ENCODE peak calls at places on chromosomes 13 and 19, in six cellular contexts. One of them, this sample, is unnamed.
A peak's percentile ranks its signal among the peaks of the same experiment; 100 is the strongest.

GRCh38 chr13:103033999-103034398 is 32.2 kb downstream of the SLC10A2 start:
- DNase-seq in HepG2: no peak
- DNase-seq in K562: no peak
- DNase-seq in GM12878: no peak
- DNase-seq in H1: no peak
- DNase-seq in NT2/D1: no peak
- DNase-seq in this sample: no peak

GRCh38 chr13:40130871-40131636 is 475.6 kb downstream of the COG6 start:
- DNase-seq in NT2/D1: no peak
- DNase-seq in GM12878: no peak
- DNase-seq in K562: no peak
- DNase-seq in H1: no peak
- DNase-seq in HepG2: peak; percentile 36
- DNase-seq in this sample: peak; percentile 40

GRCh38 chr19:6808494-6808893 is 36.0 kb downstream of the VAV1 start:
- DNase-seq in K562: no peak
- DNase-seq in H1: no peak
- DNase-seq in GM12878: no peak
- DNase-seq in NT2/D1: no peak
- DNase-seq in HepG2: no peak
- DNase-seq in this sample: no peak

GRCh38 chr13:109781384-109782065 is 4.9 kb downstream of the IRS2 start:
- DNase-seq in NT2/D1: no peak
- DNase-seq in K562: no peak
- DNase-seq in HepG2: no peak
- DNase-seq in GM12878: no peak
- DNase-seq in H1: no peak
- DNase-seq in this sample: no peak

GRCh38 chr19:1962674-1963073 is 21.7 kb downstream of the CSNK1G2 start:
- DNase-seq in H1: no peak
- DNase-seq in NT2/D1: no peak
- DNase-seq in K562: no peak
- DNase-seq in GM12878: no peak
- DNase-seq in HepG2: no peak
- DNase-seq in this sample: no peak

GRCh38 chr13:74927823-74928222 is 554.1 kb downstream of the TBC1D4 start:
- DNase-seq in NT2/D1: no peak
- DNase-seq in GM12878: no peak
- DNase-seq in H1: no peak
- DNase-seq in K562: no peak
- DNase-seq in HepG2: no peak
- DNase-seq in this sample: no peak

GRCh38 chr13:104773775-104774174 is 1707.6 kb upstream of the SLC10A2 start:
- DNase-seq in H1: no peak
- DNase-seq in NT2/D1: peak; percentile 44
- DNase-seq in HepG2: peak; percentile 8
- DNase-seq in GM12878: peak; percentile 4
- DNase-seq in K562: no peak
- DNase-seq in this sample: peak; percentile 39

GRCh38 chr19:19115954-19116353 is 22.3 kb downstream of the TMEM161A start:
- DNase-seq in H1: no peak
- DNase-seq in GM12878: no peak
- DNase-seq in K562: peak; percentile 68
- DNase-seq in NT2/D1: no peak
- DNase-seq in HepG2: peak; percentile 45
- DNase-seq in this sample: no peak

GRCh38 chr13:109156181-109156935 is 526.9 kb downstream of the MYO16 start:
- DNase-seq in GM12878: no peak
- DNase-seq in K562: no peak
- DNase-seq in H1: no peak
- DNase-seq in HepG2: no peak
- DNase-seq in NT2/D1: no peak
- DNase-seq in this sample: no peak

GRCh38 chr13:51249767-51250741 is 27.9 kb downstream of the FAM124A start:
- DNase-seq in H1: no peak
- DNase-seq in GM12878: no peak
- DNase-seq in NT2/D1: no peak
- DNase-seq in HepG2: peak; percentile 13
- DNase-seq in K562: peak; percentile 27
- DNase-seq in this sample: peak; percentile 4

GRCh38 chr19:18541992-18542935 is 1.1 kb downstream of the FKBP8 start:
- DNase-seq in HepG2: no peak
- DNase-seq in K562: no peak
- DNase-seq in H1: no peak
- DNase-seq in NT2/D1: no peak
- DNase-seq in GM12878: no peak
- DNase-seq in this sample: no peak

GRCh38 chr13:37657134-37657533 is 58.6 kb upstream of the POSTN start:
- DNase-seq in H1: no peak
- DNase-seq in NT2/D1: no peak
- DNase-seq in GM12878: no peak
- DNase-seq in K562: no peak
- DNase-seq in HepG2: no peak
- DNase-seq in this sample: no peak

GRCh38 chr19:32910094-32910493 is 40.5 kb upstream of the SLC7A9 start:
- DNase-seq in K562: no peak
- DNase-seq in GM12878: no peak
- DNase-seq in H1: no peak
- DNase-seq in NT2/D1: no peak
- DNase-seq in HepG2: no peak
- DNase-seq in this sample: no peak

DNA sequence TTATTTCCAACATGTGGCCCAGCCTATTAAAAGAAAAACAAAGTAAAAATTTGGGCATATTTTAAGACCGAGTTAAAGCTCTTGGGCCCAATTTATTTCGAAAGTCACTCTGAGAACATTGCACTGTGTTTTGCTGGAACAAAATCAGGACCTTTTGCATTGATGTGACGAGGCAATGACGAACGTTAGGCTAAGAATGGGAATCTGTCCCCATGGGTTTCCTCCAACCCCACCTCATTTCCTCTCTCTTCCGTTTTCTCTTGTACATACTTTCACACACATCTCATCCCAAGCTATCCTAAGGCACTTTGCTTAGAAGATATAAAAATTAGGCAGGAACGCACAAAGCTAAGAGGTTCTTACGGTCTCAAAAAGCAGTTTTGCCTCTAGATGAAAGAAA is 22.1 kb downstream of the EDNRB start:
- DNase-seq in GM12878: no peak
- DNase-seq in H1: no peak
- DNase-seq in HepG2: no peak
- DNase-seq in NT2/D1: no peak
- DNase-seq in K562: no peak
- DNase-seq in this sample: no peak
- TF ChIP-seq ZNF274 in GM12878: no peak
- TF ChIP-seq ZNF274 in H1: no peak
- TF ChIP-seq ZNF274 in HepG2: no peak
- TF ChIP-seq ZNF274 in NT2/D1: no peak
- TF ChIP-seq ZNF274 in K562: no peak
- TF ChIP-seq ZNF274 in this sample: no peak

GRCh38 chr19:13172335-13173128 is 22.3 kb downstream of the IER2 start:
- DNase-seq in K562: peak; percentile 67
- DNase-seq in NT2/D1: no peak
- DNase-seq in HepG2: no peak
- DNase-seq in H1: no peak
- DNase-seq in GM12878: no peak
- DNase-seq in this sample: no peak
- TF ChIP-seq ZNF274 in K562: no peak
- TF ChIP-seq ZNF274 in NT2/D1: no peak
- TF ChIP-seq ZNF274 in HepG2: no peak
- TF ChIP-seq ZNF274 in H1: no peak
- TF ChIP-seq ZNF274 in GM12878: no peak
- TF ChIP-seq ZNF274 in this sample: no peak

GRCh38 chr13:106178816-106179215 is 356.6 kb downstream of the EFNB2 start:
- DNase-seq in GM12878: no peak
- DNase-seq in HepG2: no peak
- DNase-seq in H1: no peak
- DNase-seq in K562: no peak
- DNase-seq in NT2/D1: no peak
- DNase-seq in this sample: no peak
- TF ChIP-seq ZNF274 in GM12878: no peak
- TF ChIP-seq ZNF274 in HepG2: no peak
- TF ChIP-seq ZNF274 in H1: no peak
- TF ChIP-seq ZNF274 in K562: no peak
- TF ChIP-seq ZNF274 in NT2/D1: no peak
- TF ChIP-seq ZNF274 in this sample: no peak

GRCh38 chr13:30125422-30126073 is 181.8 kb downstream of the KATNAL1 start:
- DNase-seq in H1: no peak
- DNase-seq in K562: no peak
- DNase-seq in GM12878: no peak
- DNase-seq in NT2/D1: no peak
- DNase-seq in HepG2: peak; percentile 43
- DNase-seq in this sample: no peak
- TF ChIP-seq ZNF274 in H1: no peak
- TF ChIP-seq ZNF274 in K562: no peak
- TF ChIP-seq ZNF274 in GM12878: no peak
- TF ChIP-seq ZNF274 in NT2/D1: no peak
- TF ChIP-seq ZNF274 in HepG2: no peak
- TF ChIP-seq ZNF274 in this sample: no peak

DNA sequence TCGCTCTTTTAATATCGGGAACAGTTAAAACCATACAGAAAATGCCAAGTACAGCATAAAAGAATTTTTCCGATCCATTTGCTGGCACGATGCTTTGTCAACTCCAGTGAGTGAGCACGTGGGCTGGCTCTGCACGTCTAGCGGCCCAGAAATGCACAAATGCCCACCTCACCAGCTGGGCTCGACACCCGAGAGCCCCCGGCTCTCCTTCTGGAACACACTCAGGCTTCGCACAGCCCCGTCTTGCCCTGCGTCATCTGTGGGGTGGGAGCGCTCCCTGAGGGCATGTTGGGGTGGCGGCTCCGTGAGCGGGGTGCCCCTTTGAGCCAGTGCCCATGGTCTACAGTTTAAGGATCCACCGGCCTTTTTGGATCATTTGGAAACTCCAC is 24.5 kb downstream of the ATP4B start:
- DNase-seq in NT2/D1: no peak
- DNase-seq in HepG2: no peak
- DNase-seq in H1: no peak
- DNase-seq in GM12878: no peak
- DNase-seq in K562: no peak
- DNase-seq in this sample: no peak
- TF ChIP-seq ZNF274 in NT2/D1: no peak
- TF ChIP-seq ZNF274 in HepG2: no peak
- TF ChIP-seq ZNF274 in H1: no peak
- TF ChIP-seq ZNF274 in GM12878: no peak
- TF ChIP-seq ZNF274 in K562: no peak
- TF ChIP-seq ZNF274 in this sample: no peak

DNA sequence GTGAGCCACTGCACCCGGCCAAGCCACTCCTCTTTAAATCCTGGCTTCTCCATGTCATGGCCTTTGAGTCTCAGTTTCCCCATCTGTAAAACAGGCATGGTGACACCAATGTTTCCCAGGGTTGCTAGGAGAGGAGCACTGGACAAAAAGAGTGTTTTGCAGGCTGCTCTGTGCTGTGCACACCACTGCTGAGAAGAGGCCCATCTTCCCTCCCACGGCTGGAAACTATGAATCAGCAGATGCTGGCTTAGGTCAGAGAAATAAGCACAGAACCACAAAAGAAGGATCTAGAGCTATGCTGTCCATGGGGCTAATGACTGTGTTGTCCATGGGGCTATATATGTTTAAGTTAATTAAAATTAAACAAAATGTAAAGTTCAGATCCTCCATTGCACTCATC is 37.2 kb downstream of the TSHZ3 start:
- DNase-seq in H1: no peak
- DNase-seq in K562: no peak
- DNase-seq in NT2/D1: no peak
- DNase-seq in GM12878: no peak
- DNase-seq in HepG2: no peak
- DNase-seq in this sample: no peak
- TF ChIP-seq ZNF274 in H1: no peak
- TF ChIP-seq ZNF274 in K562: no peak
- TF ChIP-seq ZNF274 in NT2/D1: no peak
- TF ChIP-seq ZNF274 in GM12878: no peak
- TF ChIP-seq ZNF274 in HepG2: no peak
- TF ChIP-seq ZNF274 in this sample: no peak

GRCh38 chr19:49791776-49792445 is 21.2 kb downstream of the FUZ start:
- DNase-seq in H1: no peak
- DNase-seq in NT2/D1: no peak
- DNase-seq in HepG2: no peak
- DNase-seq in GM12878: no peak
- DNase-seq in K562: no peak
- DNase-seq in this sample: no peak

GRCh38 chr19:49793561-49793840 is 19.6 kb downstream of the FUZ start:
- DNase-seq in H1: no peak
- DNase-seq in K562: no peak
- DNase-seq in HepG2: no peak
- DNase-seq in NT2/D1: no peak
- DNase-seq in GM12878: no peak
- DNase-seq in this sample: no peak

GRCh38 chr19:49795615-49796014 is 17.5 kb downstream of the FUZ start:
- DNase-seq in H1: no peak
- DNase-seq in HepG2: no peak
- DNase-seq in NT2/D1: no peak
- DNase-seq in K562: no peak
- DNase-seq in GM12878: no peak
- DNase-seq in this sample: no peak

GRCh38 chr19:49790866-49791265 is 22.2 kb downstream of the FUZ start:
- DNase-seq in K562: peak; percentile 41
- DNase-seq in GM12878: no peak
- DNase-seq in NT2/D1: no peak
- DNase-seq in HepG2: no peak
- DNase-seq in H1: no peak
- DNase-seq in this sample: no peak

DNA sequence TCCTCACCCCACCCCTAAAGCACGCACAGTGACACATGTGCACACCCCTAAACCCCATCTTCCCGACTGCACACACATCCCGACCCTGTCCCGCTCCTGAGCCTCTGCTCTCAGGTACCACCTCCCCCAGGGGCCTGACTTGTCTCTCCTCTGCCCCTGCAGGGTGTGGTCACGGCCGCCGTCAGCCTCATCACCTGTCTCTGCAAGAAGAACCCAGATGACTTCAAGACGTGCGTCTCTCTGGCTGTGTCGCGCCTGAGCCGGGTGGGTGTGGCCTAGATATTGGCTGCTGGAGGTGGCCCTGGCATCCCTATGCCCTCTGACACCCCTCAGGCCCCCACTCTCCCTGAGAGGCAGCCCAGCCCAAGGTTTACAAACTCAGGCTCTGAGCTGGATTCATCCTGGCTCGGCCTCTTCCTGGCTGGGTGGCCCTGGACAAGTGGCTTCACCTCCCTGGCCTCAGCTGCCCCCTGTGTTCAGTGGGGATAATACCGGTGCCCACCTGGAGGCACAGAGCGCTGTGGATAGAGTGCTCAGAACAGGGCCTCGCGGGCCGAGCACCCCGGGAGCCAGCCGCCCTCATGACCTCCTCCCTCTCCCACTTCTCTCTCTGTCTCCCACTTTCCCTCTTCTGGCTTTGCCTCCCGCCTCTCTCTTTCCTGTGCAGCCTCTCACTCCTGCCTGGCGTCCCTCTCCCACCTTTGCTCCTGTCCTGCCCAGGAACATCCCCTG is 20.1 kb downstream of the FUZ start:
- DNase-seq in H1: no peak
- DNase-seq in GM12878: no peak
- DNase-seq in NT2/D1: no peak
- DNase-seq in K562: no peak
- DNase-seq in HepG2: no peak
- DNase-seq in this sample: no peak
- TF ChIP-seq ZNF274 in H1: no peak
- TF ChIP-seq ZNF274 in GM12878: no peak
- TF ChIP-seq ZNF274 in NT2/D1: no peak
- TF ChIP-seq ZNF274 in K562: no peak
- TF ChIP-seq ZNF274 in HepG2: no peak
- TF ChIP-seq ZNF274 in this sample: no peak